ENCODE peak calls at places on chromosomes 6 and 20, in nine cellular contexts. One of them, this sample, is unnamed.

GRCh38 chr6:34305497-34305896 is 56.7 kb upstream of the SMIM29 start:
- DNase-seq in WERI-Rb-1: no peak
- DNase-seq in GM13977: no peak
- DNase-seq in cardiac fibroblast: no peak
- DNase-seq in vagina: no peak
- DNase-seq in AML-193: no peak
- DNase-seq in NCI-H524: no peak
- DNase-seq in NCI-H345: no peak
- DNase-seq in ELR: no peak
- DNase-seq in this sample: no peak

GRCh38 chr20:23622839-23623343 is 14.9 kb downstream of the CST3 start:
- DNase-seq in cardiac fibroblast: peak; percentile 96
- DNase-seq in NCI-H345: peak; percentile 14
- DNase-seq in vagina: peak; percentile 95
- DNase-seq in AML-193: peak; percentile 6
- DNase-seq in ELR: peak; percentile 87
- DNase-seq in GM13977: no peak
- DNase-seq in WERI-Rb-1: no peak
- DNase-seq in NCI-H524: peak; percentile 60
- DNase-seq in this sample: peak; percentile 64

GRCh38 chr6:1477432-1478090 is 88.2 kb downstream of the FOXF2 start:
- DNase-seq in AML-193: no peak
- DNase-seq in NCI-H524: peak; percentile 80
- DNase-seq in vagina: no peak
- DNase-seq in NCI-H345: no peak
- DNase-seq in WERI-Rb-1: no peak
- DNase-seq in cardiac fibroblast: peak; percentile 83
- DNase-seq in GM13977: no peak
- DNase-seq in ELR: peak; percentile 68
- DNase-seq in this sample: no peak

GRCh38 chr6:53578371-53578770 is 33.5 kb upstream of the GCLC start:
- DNase-seq in GM13977: no peak
- DNase-seq in NCI-H345: no peak
- DNase-seq in NCI-H524: no peak
- DNase-seq in ELR: no peak
- DNase-seq in vagina: no peak
- DNase-seq in AML-193: no peak
- DNase-seq in WERI-Rb-1: no peak
- DNase-seq in cardiac fibroblast: no peak
- DNase-seq in this sample: no peak

GRCh38 chr6:169158182-169158573 is 95.5 kb downstream of the THBS2 start:
- DNase-seq in cardiac fibroblast: peak; percentile 97
- DNase-seq in WERI-Rb-1: no peak
- DNase-seq in ELR: no peak
- DNase-seq in vagina: peak; percentile 85
- DNase-seq in AML-193: no peak
- DNase-seq in NCI-H345: no peak
- DNase-seq in NCI-H524: no peak
- DNase-seq in GM13977: no peak
- DNase-seq in this sample: no peak

GRCh38 chr6:151539506-151540268 is 45.9 kb downstream of the CCDC170 start:
- DNase-seq in WERI-Rb-1: no peak
- DNase-seq in NCI-H345: no peak
- DNase-seq in NCI-H524: no peak
- DNase-seq in vagina: no peak
- DNase-seq in cardiac fibroblast: no peak
- DNase-seq in ELR: no peak
- DNase-seq in AML-193: no peak
- DNase-seq in GM13977: no peak
- DNase-seq in this sample: no peak

GRCh38 chr6:43851204-43851855 is 81.3 kb downstream of the VEGFA start:
- DNase-seq in NCI-H345: no peak
- DNase-seq in WERI-Rb-1: no peak
- DNase-seq in NCI-H524: no peak
- DNase-seq in ELR: peak; percentile 81
- DNase-seq in GM13977: no peak
- DNase-seq in AML-193: no peak
- DNase-seq in cardiac fibroblast: peak; percentile 88
- DNase-seq in vagina: no peak
- DNase-seq in this sample: peak; percentile 17

GRCh38 chr6:35534396-35535170 is 21.9 kb upstream of the TULP1 start:
- DNase-seq in GM13977: no peak
- DNase-seq in NCI-H345: no peak
- DNase-seq in NCI-H524: peak; percentile 99
- DNase-seq in WERI-Rb-1: peak; percentile 100
- DNase-seq in ELR: no peak
- DNase-seq in vagina: no peak
- DNase-seq in AML-193: no peak
- DNase-seq in cardiac fibroblast: no peak
- DNase-seq in this sample: no peak

GRCh38 chr20:44750081-44750805 is 4.6 kb downstream of the KCNK15 start:
- DNase-seq in ELR: no peak
- DNase-seq in WERI-Rb-1: no peak
- DNase-seq in AML-193: no peak
- DNase-seq in cardiac fibroblast: no peak
- DNase-seq in vagina: no peak
- DNase-seq in NCI-H524: no peak
- DNase-seq in NCI-H345: no peak
- DNase-seq in GM13977: no peak
- DNase-seq in this sample: no peak

GRCh38 chr20:63215101-63216040 is 560 bp downstream of the YTHDF1 start:
- DNase-seq in NCI-H345: no peak
- DNase-seq in AML-193: peak; percentile 31
- DNase-seq in NCI-H524: peak; percentile 33
- DNase-seq in vagina: no peak
- DNase-seq in ELR: peak; percentile 83
- DNase-seq in WERI-Rb-1: peak; percentile 72
- DNase-seq in GM13977: peak; percentile 73
- DNase-seq in cardiac fibroblast: peak; percentile 69
- DNase-seq in this sample: no peak

GRCh38 chr20:51643390-51643789 is 100.9 kb upstream of the NFATC2 start:
- DNase-seq in cardiac fibroblast: no peak
- DNase-seq in WERI-Rb-1: no peak
- DNase-seq in GM13977: no peak
- DNase-seq in NCI-H345: no peak
- DNase-seq in ELR: no peak
- DNase-seq in AML-193: no peak
- DNase-seq in vagina: no peak
- DNase-seq in NCI-H524: no peak
- DNase-seq in this sample: no peak

GRCh38 chr20:46647469-46647868 is 3.8 kb downstream of the SLC13A3 start:
- DNase-seq in ELR: no peak
- DNase-seq in GM13977: no peak
- DNase-seq in cardiac fibroblast: no peak
- DNase-seq in vagina: no peak
- DNase-seq in AML-193: no peak
- DNase-seq in NCI-H345: no peak
- DNase-seq in WERI-Rb-1: no peak
- DNase-seq in NCI-H524: peak; percentile 86
- DNase-seq in this sample: no peak

GRCh38 chr6:142883011-142883410 is 62.0 kb downstream of the HIVEP2 start:
- DNase-seq in ELR: peak; percentile 34
- DNase-seq in GM13977: no peak
- DNase-seq in WERI-Rb-1: no peak
- DNase-seq in NCI-H524: no peak
- DNase-seq in cardiac fibroblast: peak; percentile 72
- DNase-seq in AML-193: no peak
- DNase-seq in NCI-H345: no peak
- DNase-seq in vagina: no peak
- DNase-seq in this sample: no peak

GRCh38 chr6:23145801-23146200 is 576.4 kb downstream of the HDGFL1 start:
- DNase-seq in ELR: no peak
- DNase-seq in NCI-H345: no peak
- DNase-seq in NCI-H524: no peak
- DNase-seq in GM13977: no peak
- DNase-seq in WERI-Rb-1: no peak
- DNase-seq in vagina: no peak
- DNase-seq in cardiac fibroblast: no peak
- DNase-seq in AML-193: no peak
- DNase-seq in this sample: no peak